ENCODE peak calls at places on chromosomes 11 and 22, in six cellular contexts. A is WTC11, S is AG04449, G is GM12865, U is omental fat pad, O is pancreas. D is an unnamed sample.

GRCh38 chr11:10405858-10406592 is 49.0 kb upstream of the AMPD3 start:
- DNase-seq in S (peak; percentile 52), U (peak; percentile 50), A (peak; percentile 57), O (peak; percentile 73), G (peak; percentile 73), D (no peak)

GRCh38 chr22:23196165-23196564 is 15.9 kb downstream of the BCR start:
- DNase-seq in G (no peak), S (no peak), A (no peak), O (no peak), U (no peak), D (no peak)

GRCh38 chr11:118928870-118929495 is 3.3 kb upstream of the BCL9L start:
- DNase-seq in S (no peak), O (no peak), A (no peak), U (no peak), G (no peak), D (no peak)

GRCh38 chr11:61657566-61657965 is 22.6 kb upstream of the DAGLA start:
- DNase-seq in U (no peak), A (no peak), S (no peak), O (peak; percentile 37), G (no peak), D (no peak)

GRCh38 chr11:129946256-129946655 is 50.9 kb upstream of the NFRKB start:
- DNase-seq in U (no peak), G (no peak), S (no peak), O (no peak), A (no peak), D (no peak)

GRCh38 chr22:27474112-27474571 is 327.4 kb downstream of the MN1 start:
- DNase-seq in G (no peak), S (no peak), O (no peak), A (no peak), U (no peak), D (no peak)

GRCh38 chr11:130641884-130642283 is 193.4 kb downstream of the ADAMTS15 start:
- DNase-seq in S (no peak), U (no peak), G (no peak), A (no peak), O (no peak), D (no peak)

GRCh38 chr22:25054943-25055511 is 102.5 kb downstream of the KIAA1671 start:
- DNase-seq in G (peak; percentile 29), S (no peak), A (no peak), U (no peak), O (no peak), D (no peak)

GRCh38 chr11:3225826-3226750 is 6.1 kb downstream of the MRGPRE start:
- DNase-seq in U (no peak), G (no peak), S (no peak), O (no peak), A (no peak), D (no peak)

GRCh38 chr22:46064236-46064965 is 85.9 kb upstream of the PPARA start:
- DNase-seq in A (peak; percentile 7), S (no peak), G (no peak), U (no peak), O (peak; percentile 31), D (no peak)

GRCh38 chr11:87036756-87037449 is 831 bp upstream of the TMEM135 start:
- DNase-seq in S (no peak), U (no peak), O (no peak), A (peak; percentile 13), G (peak; percentile 27), D (no peak)

GRCh38 chr11:85187992-85188391 is 439.2 kb downstream of the DLG2 start:
- DNase-seq in O (no peak), U (no peak), G (no peak), A (no peak), S (no peak), D (no peak)

GRCh38 chr11:35247428-35247827 is 108.5 kb downstream of the CD44 start:
- DNase-seq in U (no peak), O (no peak), A (no peak), S (no peak), G (no peak), D (no peak)

GRCh38 chr11:3108183-3108721 is 51.0 kb upstream of the CARS1 start:
- DNase-seq in A (peak; percentile 6), U (no peak), O (no peak), G (no peak), S (no peak), D (no peak)

GRCh38 chr11:59221438-59221837 is 8.7 kb upstream of the MPEG1 start:
- DNase-seq in A (no peak), S (peak; percentile 55), O (no peak), G (no peak), U (no peak), D (no peak)

GRCh38 chr22:45429424-45429823 is 15.9 kb downstream of the RIBC2 start:
- DNase-seq in A (no peak), U (no peak), S (no peak), G (no peak), O (no peak), D (no peak)

DNA sequence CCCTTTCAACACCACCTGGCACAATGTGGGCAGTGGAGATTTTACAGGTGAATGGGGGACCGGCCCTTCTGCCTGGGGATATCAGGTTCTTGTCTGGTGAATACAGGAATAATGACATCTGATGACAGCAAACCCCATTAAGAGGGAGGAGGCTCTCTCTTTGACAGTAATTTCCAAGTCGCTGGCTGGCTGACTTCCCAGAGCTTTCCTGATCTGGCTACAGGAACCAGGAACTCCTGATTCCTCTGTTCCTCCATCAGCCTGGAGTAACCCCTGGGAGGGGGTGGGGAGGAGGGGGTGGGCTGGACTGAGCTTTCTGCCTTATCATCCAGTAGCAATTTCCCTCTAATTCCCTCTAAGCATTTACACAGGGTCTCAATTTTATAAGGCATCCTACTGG is 3.7 kb upstream of the MIEF1 start:
- DNase-seq in G (no peak), O (no peak), U (no peak), A (no peak), S (no peak), D (no peak)
- TF ChIP-seq CTCF in G (no peak), O (no peak), U (no peak), A (no peak), S (no peak), D (no peak)

GRCh38 chr11:102317099-102317767 is at the start of gene BIRC3:
- DNase-seq in U (peak; percentile 74), O (peak; percentile 90), S (peak; percentile 84), G (peak; percentile 99), A (peak; percentile 64), D (peak; percentile 82)
- TF ChIP-seq CTCF in U (no peak), O (no peak), S (peak; percentile 43), G (no peak), A (no peak), D (no peak)

DNA sequence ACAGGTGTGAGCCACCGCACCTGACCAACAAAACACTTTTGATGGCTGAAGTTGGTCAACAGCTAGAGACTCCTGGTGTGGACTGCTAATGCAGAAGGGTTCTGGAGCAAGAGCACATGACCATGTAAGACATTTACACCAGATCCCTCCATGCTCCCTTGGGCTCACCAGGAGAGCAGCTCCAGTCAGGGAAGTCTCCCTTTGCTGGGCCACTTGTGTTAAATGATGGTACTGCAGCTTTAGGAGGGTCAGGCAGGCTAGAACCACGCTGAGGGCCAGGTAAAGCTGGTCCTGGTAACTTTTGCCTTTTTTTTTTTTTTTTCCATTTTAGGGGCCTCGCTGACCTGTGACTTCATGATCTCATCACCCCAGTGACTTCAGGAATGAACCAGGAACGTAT is 146.4 kb downstream of the FBXO7 start:
- DNase-seq in U (no peak), O (no peak), G (no peak), S (no peak), A (no peak), D (no peak)
- TF ChIP-seq CTCF in U (no peak), O (no peak), G (no peak), S (no peak), A (no peak), D (no peak)

DNA sequence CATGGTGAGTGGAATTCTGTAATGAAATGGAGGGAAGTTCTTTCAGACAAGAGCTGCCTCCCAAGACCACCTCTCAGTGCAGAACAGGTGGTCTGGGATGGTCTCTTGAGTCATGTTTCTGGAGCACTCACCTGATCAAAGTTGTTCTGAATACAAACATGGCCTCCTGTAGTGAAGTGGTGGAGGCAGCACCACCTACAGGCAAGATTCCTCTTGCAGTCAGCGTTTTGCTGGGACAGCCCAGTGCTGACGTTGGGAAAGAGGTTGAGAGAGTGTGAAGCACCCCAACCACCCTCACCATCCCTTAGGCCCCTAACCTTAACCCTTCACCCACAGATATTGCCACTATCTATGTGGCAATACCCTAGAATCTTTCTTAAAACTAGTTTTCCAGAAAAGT is 371.4 kb downstream of the CADM1 start:
- DNase-seq in U (no peak), O (no peak), G (peak; percentile 23), S (no peak), A (peak; percentile 27), D (no peak)
- TF ChIP-seq CTCF in U (no peak), O (no peak), G (peak; percentile 36), S (peak; percentile 8), A (no peak), D (no peak)

DNA sequence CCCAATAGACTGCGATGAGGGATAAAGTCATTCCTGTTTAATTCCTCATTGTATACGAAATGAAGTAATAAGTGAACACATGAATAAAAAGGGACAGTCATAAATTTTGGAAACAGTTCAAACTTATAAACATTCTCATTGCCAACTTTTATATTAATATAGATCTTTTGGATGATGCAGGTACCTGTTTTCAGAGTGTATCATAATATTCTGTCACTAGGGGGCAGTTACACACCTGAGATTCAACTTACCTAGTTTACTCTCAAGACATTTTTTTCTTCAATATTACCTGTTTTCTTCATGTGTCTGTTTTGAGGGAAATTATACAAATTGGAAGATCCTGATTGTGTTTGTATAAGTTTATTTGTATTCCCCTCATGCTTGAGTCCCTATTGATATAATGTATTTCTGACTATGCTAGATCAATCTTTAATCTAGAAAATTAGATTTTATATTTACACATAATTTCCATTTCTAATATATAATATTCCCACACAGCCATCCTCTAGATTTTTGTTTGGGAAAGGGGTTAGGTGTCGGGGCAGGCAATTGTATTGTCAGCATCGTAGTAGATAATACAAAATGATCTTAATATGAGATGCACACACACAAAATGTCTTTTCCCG is 18.3 kb downstream of the FDX1 start:
- DNase-seq in A (no peak), U (no peak), S (no peak), G (peak; percentile 38), O (no peak), D (no peak)
- TF ChIP-seq CTCF in A (no peak), U (no peak), S (no peak), G (peak; percentile 37), O (peak; percentile 30), D (no peak)

GRCh38 chr22:40044870-40045834 is 50.4 kb downstream of the FAM83F start:
- DNase-seq in A (peak; percentile 65), S (no peak), U (no peak), O (peak; percentile 45), G (peak; percentile 82), D (peak; percentile 80)
- TF ChIP-seq CTCF in A (no peak), S (no peak), U (no peak), O (no peak), G (no peak), D (no peak)